ENCODE peak calls at places on chromosomes 13 and 19, in seven cellular contexts. L is bronchial epithelial cell, W is adrenal gland, V is WERI-Rb-1, A is psoas muscle, P is AG04449, E is stomach. C is an unnamed sample.

GRCh38 chr19:18961767-18962423 is 20.9 kb upstream of the HOMER3 start:
- DNase-seq in V (no peak), W (no peak), L (no peak), E (no peak), A (no peak), P (no peak), C (no peak)

GRCh38 chr19:49097453-49098288 is 12.4 kb downstream of the SNRNP70 start:
- DNase-seq in W (peak), L (peak), E (peak), A (peak), V (peak), P (peak), C (peak)

GRCh38 chr19:7519411-7520130 is 2.9 kb upstream of the MCOLN1 start:
- DNase-seq in W (no peak), A (no peak), V (no peak), P (no peak), L (no peak), E (no peak), C (no peak)

GRCh38 chr13:28267495-28267894 is 129.2 kb downstream of the PAN3 start:
- DNase-seq in V (no peak), P (no peak), A (no peak), W (no peak), L (no peak), E (no peak), C (no peak)

GRCh38 chr19:46925548-46925950 is 64.8 kb downstream of the ARHGAP35 start:
- DNase-seq in E (peak), A (no peak), L (peak), V (no peak), W (no peak), P (no peak), C (peak)

GRCh38 chr13:90906554-90906953 is 440.9 kb upstream of the MIR17HG start:
- DNase-seq in L (no peak), V (no peak), P (no peak), A (no peak), W (no peak), E (no peak), C (no peak)

GRCh38 chr13:102680842-102681725 is 13.8 kb downstream of the METTL21C start:
- DNase-seq in E (no peak), W (no peak), P (no peak), L (no peak), A (no peak), V (no peak), C (no peak)

GRCh38 chr19:3135961-3136683 is at the start of gene GNA15:
- DNase-seq in V (no peak), P (no peak), W (no peak), E (peak), A (no peak), L (peak), C (peak)

GRCh38 chr13:87538366-87539052 is 132.7 kb upstream of the SLITRK5 start:
- DNase-seq in P (no peak), A (no peak), E (no peak), L (no peak), V (no peak), W (no peak), C (no peak)

GRCh38 chr13:24016046-24016445 is 118.7 kb upstream of the C1QTNF9B start:
- DNase-seq in E (no peak), A (no peak), P (no peak), W (peak), L (no peak), V (no peak), C (no peak)

GRCh38 chr13:98215508-98215907 is 38.4 kb upstream of the RNF113B start:
- DNase-seq in W (no peak), L (no peak), V (no peak), E (no peak), A (no peak), P (no peak), C (no peak)

GRCh38 chr19:6012416-6013170 is 34.7 kb upstream of the RANBP3 start:
- DNase-seq in E (no peak), W (no peak), L (no peak), V (no peak), P (no peak), A (no peak), C (no peak)

GRCh38 chr13:45775401-45775963 is 73.4 kb downstream of the CBY2 start:
- DNase-seq in V (peak), W (no peak), E (no peak), P (no peak), L (no peak), A (no peak), C (no peak)

GRCh38 chr13:98315466-98315865 is 138.4 kb upstream of the RNF113B start:
- DNase-seq in A (no peak), L (no peak), P (no peak), W (no peak), V (peak), E (no peak), C (no peak)

GRCh38 chr19:2615782-2616181 is 86.7 kb downstream of the GNG7 start:
- DNase-seq in P (no peak), V (no peak), L (no peak), E (no peak), W (no peak), A (no peak), C (no peak)

GRCh38 chr13:37647038-37647650 is 48.6 kb upstream of the POSTN start:
- DNase-seq in E (no peak), L (no peak), P (no peak), W (no peak), A (no peak), V (no peak), C (no peak)

GRCh38 chr13:91280806-91281205 is 66.7 kb upstream of the MIR17HG start:
- DNase-seq in A (no peak), E (no peak), W (no peak), L (no peak), P (no peak), V (no peak), C (no peak)

GRCh38 chr19:38417544-38418506 is 8.2 kb downstream of the RASGRP4 start:
- DNase-seq in P (no peak), A (peak), W (peak), V (no peak), E (peak), L (peak), C (peak)

GRCh38 chr13:102333320-102334181 is 68.3 kb downstream of the FGF14 start:
- DNase-seq in E (no peak), P (no peak), L (no peak), A (no peak), V (no peak), W (no peak), C (no peak)

GRCh38 chr19:33740811-33741396 is 55.8 kb upstream of the KCTD15 start:
- DNase-seq in W (no peak), E (no peak), A (no peak), P (no peak), L (peak), V (no peak), C (no peak)

GRCh38 chr13:79307866-79308298 is 98.2 kb downstream of the RBM26 start:
- DNase-seq in P (no peak), W (no peak), A (no peak), E (no peak), V (no peak), L (peak), C (no peak)

GRCh38 chr19:32895384-32895783 is 25.8 kb upstream of the SLC7A9 start:
- DNase-seq in W (no peak), P (no peak), V (no peak), L (no peak), A (no peak), E (no peak), C (no peak)

GRCh38 chr19:18514800-18515682 is 6.8 kb downstream of the ELL start:
- DNase-seq in P (no peak), W (peak), V (no peak), L (peak), A (peak), E (peak), C (peak)

GRCh38 chr19:4694211-4694987 is 24.3 kb upstream of the MYDGF start:
- DNase-seq in L (peak), P (peak), A (peak), E (peak), V (no peak), W (peak), C (peak)

GRCh38 chr13:70895599-70895998 is 787.3 kb upstream of the KLHL1 start:
- DNase-seq in L (no peak), W (no peak), A (no peak), P (no peak), E (no peak), V (no peak), C (no peak)

GRCh38 chr19:1343026-1343425 is 40.7 kb upstream of the NDUFS7 start:
- DNase-seq in W (no peak), A (no peak), V (no peak), E (no peak), L (no peak), P (no peak), C (no peak)

GRCh38 chr13:74870865-74871264 is 611.1 kb downstream of the TBC1D4 start:
- DNase-seq in P (no peak), L (peak), W (no peak), A (no peak), V (no peak), E (no peak), C (no peak)

GRCh38 chr19:28577199-28577598 is 635.8 kb downstream of the UQCRFS1 start:
- DNase-seq in P (no peak), A (no peak), E (no peak), V (no peak), L (no peak), W (no peak), C (no peak)

GRCh38 chr19:6018786-6019185 is 40.8 kb upstream of the RANBP3 start:
- DNase-seq in A (no peak), E (no peak), V (peak), W (no peak), L (no peak), P (no peak), C (no peak)

GRCh38 chr13:113598081-113598410 is 13.5 kb downstream of the TFDP1 start:
- DNase-seq in A (no peak), E (no peak), L (no peak), P (no peak), V (peak), W (no peak), C (no peak)

GRCh38 chr13:101649490-101650126 is 197.1 kb downstream of the ITGBL1 start:
- DNase-seq in L (peak), A (no peak), P (no peak), W (no peak), E (no peak), V (no peak), C (no peak)

GRCh38 chr19:57271280-57271679 is 9.0 kb upstream of the ZNF460 start:
- DNase-seq in L (no peak), E (no peak), A (no peak), W (no peak), P (no peak), V (no peak), C (no peak)

GRCh38 chr19:48836089-48837017 is at the start of gene HSD17B14:
- DNase-seq in W (no peak), A (no peak), L (no peak), P (no peak), V (peak), E (no peak), C (peak)

GRCh38 chr19:11322269-11323024 is 17.0 kb downstream of the RAB3D start:
- DNase-seq in A (no peak), L (no peak), P (no peak), E (no peak), W (no peak), V (no peak), C (no peak)

GRCh38 chr13:28181413-28181812 is 43.1 kb downstream of the PAN3 start:
- DNase-seq in P (peak), A (no peak), E (no peak), L (peak), V (no peak), W (no peak), C (no peak)

GRCh38 chr13:46595136-46595917 is 42.4 kb downstream of the LRCH1 start:
- DNase-seq in E (no peak), P (no peak), A (no peak), W (no peak), L (peak), V (no peak), C (no peak)

GRCh38 chr13:100890645-100891044 is 216.1 kb upstream of the TMTC4 start:
- DNase-seq in A (no peak), L (no peak), W (no peak), P (no peak), V (no peak), E (no peak), C (no peak)

GRCh38 chr19:23052349-23052748 is 49.4 kb upstream of the ZNF728 start:
- DNase-seq in E (no peak), V (no peak), A (no peak), L (no peak), W (no peak), P (no peak), C (no peak)
- TF ChIP-seq CTCF in E (no peak), V (no peak), A (no peak), L (no peak), W (no peak), P (no peak), C (no peak)

DNA sequence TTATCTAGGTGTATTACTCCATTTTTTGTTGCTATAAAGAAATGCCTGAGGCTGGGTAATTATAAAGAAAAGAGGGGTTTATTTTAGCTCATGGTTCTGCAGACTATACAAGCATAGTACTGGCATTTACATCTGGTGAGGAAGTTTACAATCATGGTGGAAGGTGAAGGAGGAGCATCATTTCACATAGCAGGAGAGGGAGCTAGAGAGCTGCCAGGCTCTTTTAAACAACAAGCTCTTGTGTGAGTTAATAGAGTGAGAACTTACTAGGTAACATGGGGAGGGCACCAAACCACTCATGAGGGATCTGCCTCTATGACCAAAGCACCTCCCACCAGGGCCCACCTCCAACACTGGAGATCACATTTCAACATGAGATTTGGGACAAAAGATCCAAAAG is 221.7 kb upstream of the GPC6 start:
- DNase-seq in W (no peak), P (no peak), E (no peak), A (no peak), L (peak), V (peak), C (no peak)
- TF ChIP-seq CTCF in W (no peak), P (peak), E (no peak), A (no peak), L (peak), V (peak), C (no peak)

GRCh38 chr19:44755219-44755618 is 6.7 kb downstream of the BCL3 start:
- DNase-seq in E (no peak), W (no peak), A (no peak), L (no peak), P (no peak), V (no peak), C (no peak)

GRCh38 chr19:44756089-44756562 is 7.6 kb downstream of the BCL3 start:
- DNase-seq in A (no peak), L (no peak), P (no peak), V (no peak), W (no peak), E (no peak), C (no peak)

GRCh38 chr19:44757735-44758505 is 9.4 kb downstream of the BCL3 start:
- DNase-seq in E (peak), V (no peak), W (peak), L (no peak), P (no peak), A (peak), C (peak)

GRCh38 chr19:44758596-44758995 is 10.1 kb downstream of the BCL3 start:
- DNase-seq in A (no peak), V (no peak), P (no peak), W (no peak), E (no peak), L (no peak), C (no peak)

GRCh38 chr19:44757057-44757734 is 8.7 kb downstream of the BCL3 start:
- DNase-seq in A (peak), E (peak), V (no peak), P (no peak), W (peak), L (no peak), C (peak)
- TF ChIP-seq CTCF in A (no peak), E (no peak), V (no peak), P (no peak), W (no peak), L (no peak), C (no peak)

GRCh38 chr13:96822900-96823299 is 171.4 kb downstream of the OXGR1 start:
- DNase-seq in A (no peak), P (no peak), L (peak), V (peak), W (no peak), E (peak), C (peak)
- TF ChIP-seq CTCF in A (no peak), P (no peak), L (peak), V (peak), W (no peak), E (peak), C (peak)

DNA sequence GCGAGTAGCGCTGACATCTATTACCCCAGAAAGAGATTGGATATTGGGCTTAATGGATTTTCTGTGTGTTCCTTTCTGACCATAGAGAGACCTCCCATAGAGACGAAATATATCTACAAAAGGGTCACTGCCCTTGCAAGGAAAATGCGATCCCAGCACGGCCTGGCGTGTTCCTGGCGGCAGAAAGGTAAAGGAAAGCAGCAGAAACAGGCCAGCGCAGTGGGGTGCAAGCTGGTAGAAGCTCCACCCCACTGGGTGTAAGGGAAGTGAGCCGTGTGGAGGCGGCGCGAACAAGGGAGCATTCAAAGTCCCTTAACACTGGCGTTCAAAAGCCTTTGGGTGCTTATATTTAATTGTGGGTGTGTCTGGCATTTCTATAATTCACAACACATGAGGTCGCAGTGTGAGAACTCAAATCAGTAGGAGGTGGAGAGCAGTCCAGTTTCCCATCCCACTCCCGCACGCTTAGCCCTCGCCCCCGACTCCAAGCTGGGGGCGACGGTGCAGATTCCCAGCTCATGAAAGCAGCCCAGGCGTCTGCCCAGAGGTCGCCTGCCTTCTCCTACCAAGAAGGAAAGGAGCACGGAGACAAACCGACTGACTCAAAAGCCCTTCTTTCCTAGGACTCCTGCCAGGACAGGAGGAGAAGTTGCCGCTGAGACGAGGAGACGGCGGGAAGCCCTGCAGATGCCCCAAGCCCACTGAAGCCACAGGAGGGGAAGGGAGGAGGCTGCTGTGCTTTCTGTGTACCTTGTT is 478.4 kb downstream of the FOXO1 start:
- DNase-seq in P (no peak), A (no peak), E (no peak), V (no peak), L (no peak), W (no peak), C (no peak)
- TF ChIP-seq CTCF in P (no peak), A (no peak), E (no peak), V (no peak), L (no peak), W (no peak), C (no peak)

GRCh38 chr19:41586064-41586463 is 10.1 kb downstream of the CEACAM21 start:
- DNase-seq in V (no peak), P (no peak), A (no peak), W (no peak), L (no peak), E (no peak), C (no peak)

GRCh38 chr19:41587838-41588210 is 11.9 kb downstream of the CEACAM21 start:
- DNase-seq in E (no peak), A (no peak), L (no peak), W (no peak), V (no peak), P (no peak), C (no peak)

GRCh38 chr19:41589371-41589770 is 13.4 kb downstream of the CEACAM21 start:
- DNase-seq in P (no peak), V (no peak), E (no peak), A (no peak), L (no peak), W (no peak), C (no peak)

GRCh38 chr19:41588497-41589209 is 12.7 kb downstream of the CEACAM21 start:
- DNase-seq in P (no peak), E (no peak), L (peak), W (no peak), V (no peak), A (no peak), C (no peak)

DNA sequence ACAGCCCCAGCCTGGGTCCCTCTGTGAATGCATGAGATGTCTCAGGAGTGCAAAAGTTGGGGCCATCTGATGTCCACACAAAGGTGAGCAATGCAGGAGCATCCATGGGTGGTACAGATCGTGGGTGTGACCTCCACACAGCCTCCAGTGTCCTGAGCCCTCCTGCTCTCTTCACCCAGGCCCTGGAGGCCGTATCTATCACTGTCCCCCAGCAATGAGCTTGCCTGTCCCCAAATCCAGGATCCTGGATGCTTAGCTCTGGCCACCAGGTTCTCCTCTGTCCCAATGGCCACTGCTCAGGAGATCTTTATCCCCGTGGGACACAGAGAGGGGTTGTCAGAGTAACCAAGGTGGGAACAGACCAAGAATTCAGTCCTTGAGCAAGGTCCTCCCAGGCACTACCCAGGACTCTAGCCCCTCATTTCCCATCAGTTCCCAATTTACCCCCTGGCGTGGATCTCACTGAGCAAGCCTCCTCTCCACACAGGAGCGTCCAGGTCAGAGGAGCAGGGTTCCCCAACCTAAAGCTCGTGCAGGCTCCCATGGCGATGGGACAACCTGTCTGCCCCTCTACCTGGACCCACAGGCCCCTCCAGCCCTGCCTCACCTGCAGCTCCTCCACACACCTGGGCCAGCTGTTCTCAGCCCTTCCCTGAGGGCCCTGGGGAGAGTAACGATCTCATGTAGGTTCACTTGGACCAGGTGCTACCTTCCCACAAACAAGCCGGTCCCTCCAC is 11.3 kb downstream of the CEACAM21 start:
- DNase-seq in A (no peak), E (no peak), W (no peak), V (no peak), P (no peak), L (no peak), C (no peak)
- TF ChIP-seq CTCF in A (no peak), E (no peak), W (no peak), V (no peak), P (no peak), L (no peak), C (no peak)